ENCODE peak calls at places on chromosomes 2 and 18, in six cellular contexts. I is heart right ventricle, K is HCT116, R is prostate gland, S is upper lobe of right lung, C is SJCRH30. F is an unnamed sample. For H3K27me3, the result is how much of the 10 kb centered on the place peaks cover.

GRCh38 chr2:227632827-227633226 is 15.5 kb downstream of the SCYGR4 start:
- DNase-seq in I (no peak), K (no peak), R (no peak), S (no peak), C (no peak), F (no peak)

GRCh38 chr18:58787750-58788149 is 76.9 kb upstream of the ZNF532 start:
- DNase-seq in I (peak), K (no peak), R (no peak), S (no peak), C (no peak), F (no peak)

GRCh38 chr2:64987001-64987962 is 1.9 kb upstream of the SLC1A4 start:
- DNase-seq in I (no peak), K (no peak), R (no peak), S (no peak), C (no peak), F (no peak)

GRCh38 chr18:59249186-59249774 is 24.0 kb downstream of the RAX start:
- DNase-seq in I (peak), K (peak), R (peak), S (no peak), C (peak), F (peak)

GRCh38 chr2:10303174-10303633 is 500 bp downstream of the HPCAL1 start:
- DNase-seq in I (no peak), K (no peak), R (no peak), S (no peak), C (peak), F (no peak)

GRCh38 chr2:213086566-213086965 is 64.8 kb downstream of the IKZF2 start:
- DNase-seq in I (no peak), K (no peak), R (no peak), S (no peak), C (no peak), F (no peak)

GRCh38 chr2:98505311-98505808 is 60.7 kb downstream of the INPP4A start:
- DNase-seq in I (no peak), K (no peak), R (no peak), S (peak), C (no peak), F (peak)

GRCh38 chr2:179981085-179981484 is 26.0 kb downstream of the CWC22 start:
- DNase-seq in I (no peak), K (no peak), R (no peak), S (no peak), C (peak), F (no peak)

GRCh38 chr2:109260886-109261700 is 132.1 kb downstream of the SH3RF3 start:
- DNase-seq in I (no peak), K (no peak), R (no peak), S (peak), C (peak), F (no peak)

GRCh38 chr2:85425588-85425987 is 7.1 kb downstream of the SH2D6 start:
- DNase-seq in I (no peak), K (no peak), R (no peak), S (no peak), C (no peak), F (no peak)

GRCh38 chr2:99960724-99961566 is 181.4 kb downstream of the AFF3 start:
- DNase-seq in I (peak), K (no peak), R (no peak), S (no peak), C (no peak), F (no peak)

GRCh38 chr18:56202567-56203136 is 435.7 kb downstream of the TXNL1 start:
- DNase-seq in I (peak), K (no peak), R (no peak), S (no peak), C (no peak), F (no peak)

GRCh38 chr2:28506112-28506511 is 10.3 kb downstream of the PLB1 start:
- DNase-seq in I (no peak), K (no peak), R (no peak), S (no peak), C (no peak), F (no peak)

GRCh38 chr2:142876423-142876822 is 1.0 kb upstream of the KYNU start:
- DNase-seq in I (no peak), K (no peak), R (no peak), S (no peak), C (no peak), F (no peak)

GRCh38 chr2:59727191-59727590 is 826.3 kb downstream of the BCL11A start:
- DNase-seq in I (no peak), K (no peak), R (no peak), S (no peak), C (no peak), F (no peak)

GRCh38 chr2:210445116-210445707 is 31.3 kb downstream of the LANCL1 start:
- DNase-seq in I (no peak), K (peak), R (no peak), S (no peak), C (peak), F (no peak)

GRCh38 chr2:36597532-36598377 is at the start of gene FEZ2:
- DNase-seq in I (peak), K (peak), R (peak), S (peak), C (peak), F (peak)

GRCh38 chr2:197185676-197186075 is 124.9 kb downstream of the ANKRD44 start:
- DNase-seq in I (no peak), K (no peak), R (no peak), S (no peak), C (no peak), F (no peak)

GRCh38 chr2:25279091-25279651 is 62.6 kb downstream of the DNMT3A start:
- DNase-seq in I (peak), K (no peak), R (peak), S (no peak), C (peak), F (peak)

GRCh38 chr2:185456517-185456916 is 282.1 kb upstream of the FSIP2 start:
- DNase-seq in I (no peak), K (no peak), R (no peak), S (no peak), C (no peak), F (no peak)

GRCh38 chr18:61569176-61569892 is 236.1 kb downstream of the CDH20 start:
- DNase-seq in I (peak), K (no peak), R (no peak), S (no peak), C (no peak), F (no peak)

GRCh38 chr2:68287580-68288441 is 31.9 kb downstream of the CNRIP1 start:
- DNase-seq in I (no peak), K (no peak), R (peak), S (no peak), C (no peak), F (peak)

GRCh38 chr2:187994464-187995331 is 297.0 kb upstream of the GULP1 start:
- DNase-seq in I (no peak), K (no peak), R (no peak), S (no peak), C (peak), F (peak)

DNA sequence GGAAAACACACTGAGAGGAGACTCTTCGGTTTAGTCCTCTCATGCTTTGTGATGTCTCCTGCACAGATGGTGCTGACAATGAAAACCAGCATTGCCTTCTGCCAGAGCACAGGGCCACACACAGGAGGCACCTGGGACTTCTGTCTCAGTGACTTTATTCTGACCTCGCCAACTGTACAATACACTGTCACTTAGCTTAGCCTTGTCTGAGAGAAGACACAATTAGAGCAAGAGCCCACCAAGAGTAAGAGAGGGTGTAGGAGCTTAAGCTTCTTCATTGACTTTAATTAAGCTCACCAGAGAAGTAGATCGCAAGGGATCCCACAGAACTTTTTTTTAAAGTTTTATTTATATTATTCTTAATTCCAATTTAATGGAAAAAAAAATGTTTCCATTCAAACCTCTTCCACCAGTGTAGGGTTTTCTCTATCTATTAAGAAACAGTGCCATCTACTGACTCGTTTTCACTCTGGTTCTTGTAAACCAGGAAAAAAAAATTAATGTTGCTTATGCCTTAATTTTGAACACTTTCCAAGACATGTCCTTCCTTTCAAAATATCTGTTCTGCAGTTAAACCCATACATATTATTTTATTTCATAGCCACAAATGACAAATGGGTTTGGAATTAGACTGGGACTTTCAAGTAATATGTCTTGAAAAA is 42.4 kb upstream of the DDX18 start:
- DNase-seq in I (no peak), K (peak), R (no peak), S (no peak), C (peak), F (no peak)
- H3K27me3 ChIP-seq in I (under half), K (under half), R (under half), S (under half), C (under half), F (under half)

GRCh38 chr18:57353940-57354461 is 1.6 kb downstream of the ST8SIA3 start:
- DNase-seq in I (peak), K (no peak), R (no peak), S (no peak), C (no peak), F (no peak)

GRCh38 chr18:57347784-57348183 is 4.6 kb upstream of the ST8SIA3 start:
- DNase-seq in I (no peak), K (no peak), R (no peak), S (no peak), C (no peak), F (no peak)

GRCh38 chr18:57352271-57352701 is at the start of gene ST8SIA3:
- DNase-seq in I (no peak), K (no peak), R (no peak), S (no peak), C (no peak), F (no peak)

GRCh38 chr18:57353137-57353939 is 981 bp downstream of the ST8SIA3 start:
- DNase-seq in I (no peak), K (no peak), R (no peak), S (no peak), C (no peak), F (no peak)

DNA sequence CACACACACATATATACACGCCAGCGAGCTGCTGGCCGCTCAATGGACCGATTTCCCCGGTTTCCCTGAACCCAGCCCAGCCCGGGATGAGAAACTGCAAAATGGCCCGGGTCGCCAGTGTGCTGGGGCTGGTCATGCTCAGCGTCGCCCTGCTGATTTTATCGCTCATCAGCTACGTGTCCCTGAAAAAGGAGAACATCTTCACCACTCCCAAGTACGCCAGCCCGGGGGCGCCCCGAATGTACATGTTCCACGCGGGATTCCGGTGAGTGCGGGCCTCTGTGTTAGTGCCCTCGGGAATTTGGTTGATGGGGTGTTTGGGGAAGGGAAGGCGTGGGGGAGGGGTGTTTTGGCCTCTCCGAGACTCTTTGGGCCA is 392 bp downstream of the ST8SIA3 start:
- DNase-seq in I (no peak), K (no peak), R (no peak), S (no peak), C (no peak), F (no peak)
- H3K27me3 ChIP-seq in I (under half), K (under half), R (under half), S (half or more), C (under half), F (half or more)

GRCh38 chr2:70888389-70888924 is 47.2 kb upstream of the ATP6V1B1 start:
- DNase-seq in I (no peak), K (no peak), R (no peak), S (peak), C (no peak), F (no peak)

GRCh38 chr2:70887550-70888229 is 48.0 kb upstream of the ATP6V1B1 start:
- DNase-seq in I (peak), K (no peak), R (no peak), S (peak), C (no peak), F (no peak)

GRCh38 chr2:70889716-70890037 is 46.0 kb upstream of the ATP6V1B1 start:
- DNase-seq in I (no peak), K (no peak), R (no peak), S (no peak), C (no peak), F (no peak)

GRCh38 chr2:70890469-70891065 is 45.1 kb upstream of the ATP6V1B1 start:
- DNase-seq in I (no peak), K (no peak), R (no peak), S (no peak), C (no peak), F (no peak)

GRCh38 chr2:70888925-70889715 is 46.6 kb upstream of the ATP6V1B1 start:
- DNase-seq in I (no peak), K (no peak), R (no peak), S (no peak), C (no peak), F (no peak)
- H3K27me3 ChIP-seq in I (under half), K (under half), R (half or more), S (half or more), C (under half), F (half or more)

DNA sequence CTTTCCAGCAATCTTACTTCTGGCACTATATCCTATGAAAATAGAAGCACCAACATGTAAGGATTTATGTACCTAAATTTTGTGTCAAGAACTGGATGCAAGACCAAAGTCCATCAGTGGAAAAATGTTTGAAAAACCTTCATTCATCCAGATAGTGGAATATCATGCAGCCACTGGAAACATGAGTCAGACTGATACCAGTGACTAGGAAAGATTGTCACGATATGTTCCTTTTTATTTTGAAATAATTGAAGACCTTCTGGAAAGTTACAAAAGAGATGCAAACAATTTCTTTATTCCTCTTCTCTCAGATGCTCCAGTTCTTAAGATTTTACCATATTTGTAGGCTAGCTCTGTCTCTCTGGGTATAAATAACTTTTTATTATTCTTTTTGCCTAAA is 40.5 kb upstream of the IL1R2 start:
- DNase-seq in I (no peak), K (no peak), R (no peak), S (no peak), C (no peak), F (no peak)
- H3K27me3 ChIP-seq in I (under half), K (under half), R (under half), S (under half), C (under half), F (under half)

DNA sequence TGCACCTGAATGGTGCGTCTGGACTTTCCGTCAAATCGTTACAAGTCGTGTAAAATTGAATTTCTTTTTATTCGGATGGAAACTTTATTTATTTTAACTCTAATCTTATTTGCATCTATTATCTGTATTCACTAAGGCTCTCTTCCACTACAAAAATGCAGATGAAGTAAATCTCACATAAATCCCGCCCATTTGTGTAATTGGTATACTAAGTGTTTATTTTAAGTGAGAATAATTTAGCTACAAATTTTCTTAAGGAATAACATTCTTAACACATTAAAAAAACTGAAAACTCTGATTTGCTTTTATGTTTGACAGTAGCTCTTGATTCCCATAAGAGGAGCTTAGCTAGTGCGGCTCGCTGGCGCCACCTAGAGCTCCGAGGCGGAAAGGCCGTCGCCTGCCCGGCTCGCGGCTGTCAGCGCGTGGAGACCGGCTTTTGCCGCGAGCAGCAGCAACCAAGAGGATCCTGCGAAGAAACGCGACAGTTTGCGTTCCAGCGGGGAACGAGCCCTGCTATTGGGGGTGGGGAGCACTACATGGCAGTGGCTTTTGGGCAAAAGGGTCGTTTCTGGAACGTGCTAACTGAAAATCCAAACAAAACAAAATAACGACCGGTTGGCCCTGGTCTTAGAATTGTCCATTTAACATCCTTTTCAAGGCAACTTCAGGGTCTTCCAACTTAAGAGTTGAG is 6.7 kb downstream of the SP9 start:
- DNase-seq in I (peak), K (peak), R (peak), S (peak), C (peak), F (peak)
- H3K27me3 ChIP-seq in I (under half), K (under half), R (half or more), S (half or more), C (under half), F (half or more)

DNA sequence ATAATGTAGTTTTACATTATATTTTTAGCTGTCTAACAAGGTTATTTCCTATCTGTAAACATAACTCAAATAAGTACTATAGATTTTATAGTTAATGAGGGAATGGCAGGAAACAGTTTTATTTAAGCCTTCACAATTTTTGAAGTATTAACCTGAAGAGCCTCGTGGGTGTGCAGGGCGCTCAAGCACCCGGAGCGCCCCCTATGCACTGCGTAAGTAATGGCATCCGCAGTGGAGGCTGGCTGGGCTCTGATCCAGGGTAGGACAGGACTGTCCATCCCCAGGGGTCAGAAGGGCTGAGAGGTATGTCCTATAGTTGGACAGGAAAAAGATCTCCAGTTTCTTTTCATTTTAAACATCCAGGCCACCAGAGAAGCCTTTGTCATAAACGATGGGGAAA is 8.2 kb upstream of the GBX2 start:
- DNase-seq in I (no peak), K (no peak), R (no peak), S (peak), C (no peak), F (peak)
- H3K27me3 ChIP-seq in I (half or more), K (under half), R (half or more), S (half or more), C (under half), F (under half)

GRCh38 chr18:34224423-34225217 is at the start of gene NOL4:
- DNase-seq in I (peak), K (no peak), R (peak), S (peak), C (peak), F (no peak)

GRCh38 chr18:34223164-34223892 is 1.4 kb downstream of the NOL4 start:
- DNase-seq in I (no peak), K (no peak), R (no peak), S (no peak), C (peak), F (no peak)

GRCh38 chr18:34223893-34224422 is 755 bp downstream of the NOL4 start:
- DNase-seq in I (no peak), K (no peak), R (no peak), S (no peak), C (no peak), F (no peak)

GRCh38 chr18:34222025-34222395 is 2.7 kb downstream of the NOL4 start:
- DNase-seq in I (no peak), K (no peak), R (no peak), S (no peak), C (peak), F (no peak)

GRCh38 chr18:34222396-34223163 is 2.1 kb downstream of the NOL4 start:
- DNase-seq in I (no peak), K (no peak), R (no peak), S (peak), C (peak), F (no peak)
- H3K27me3 ChIP-seq in I (under half), K (under half), R (under half), S (half or more), C (under half), F (under half)

GRCh38 chr2:235493775-235494715 is at the start of gene AGAP1:
- DNase-seq in I (peak), K (peak), R (peak), S (peak), C (peak), F (no peak)
- H3K27me3 ChIP-seq in I (under half), K (under half), R (under half), S (under half), C (under half), F (under half)

F was measured in HL-60.